ENCODE peak calls at places on chromosomes 4 and X, in six cellular contexts. G is GM23338, S is heart left ventricle, I is ovary, B is GM12865, X is stomach. Q is an unnamed sample.

GRCh38 chrX:125327891-125328290 is 8.2 kb downstream of the TEX13C start:
- DNase-seq in G (no peak), S (no peak), I (no peak), B (no peak), X (no peak), Q (no peak)

GRCh38 chrX:70454441-70455365 is 10.1 kb downstream of the DLG3 start:
- DNase-seq in G (peak), S (peak), I (peak), B (peak), X (peak), Q (peak)

GRCh38 chrX:107290019-107290418 is 83.6 kb downstream of the DNAAF6 start:
- DNase-seq in G (no peak), S (no peak), I (no peak), B (no peak), X (no peak), Q (no peak)

GRCh38 chrX:154719132-154719675 is 31.7 kb downstream of the GAB3 start:
- DNase-seq in G (no peak), S (no peak), I (no peak), B (no peak), X (no peak), Q (peak)

GRCh38 chr4:182738283-182739047 is 178.7 kb downstream of the DCTD start:
- DNase-seq in G (no peak), S (no peak), I (no peak), B (no peak), X (no peak), Q (no peak)

GRCh38 chr4:20203508-20203907 is 48.2 kb upstream of the SLIT2 start:
- DNase-seq in G (no peak), S (no peak), I (no peak), B (no peak), X (no peak), Q (peak)

GRCh38 chrX:114611018-114611619 is 27.2 kb downstream of the HTR2C start:
- DNase-seq in G (peak), S (peak), I (peak), B (peak), X (peak), Q (peak)

GRCh38 chrX:4805559-4805958 is 1092.1 kb upstream of the PRKX start:
- DNase-seq in G (no peak), S (peak), I (no peak), B (no peak), X (peak), Q (no peak)

GRCh38 chrX:33465137-33465536 is 253.8 kb upstream of the DMD start:
- DNase-seq in G (peak), S (no peak), I (no peak), B (no peak), X (no peak), Q (no peak)
- TF ChIP-seq CTCF in G (peak), S (no peak), I (no peak), B (no peak), X (no peak), Q (no peak)

GRCh38 chr4:39029752-39030694 is 2.2 kb downstream of the TMEM156 start:
- DNase-seq in G (no peak), S (no peak), I (no peak), B (peak), X (no peak), Q (no peak)
- H3K4me3 ChIP-seq in G (no peak), S (no peak), I (no peak), B (peak), X (no peak), Q (no peak)

GRCh38 chrX:111568356-111568755 is 56.9 kb downstream of the SERTM2 start:
- DNase-seq in G (peak), S (no peak), I (no peak), B (no peak), X (no peak), Q (peak)
- TF ChIP-seq CTCF in G (peak), S (peak), I (no peak), B (peak), X (peak), Q (peak)

GRCh38 chr4:152938237-152938969 is 2.3 kb downstream of the FHDC1 start:
- DNase-seq in G (no peak), S (no peak), I (no peak), B (no peak), X (peak), Q (no peak)

GRCh38 chr4:152937535-152938236 is 1.6 kb downstream of the FHDC1 start:
- DNase-seq in G (peak), S (peak), I (peak), B (peak), X (peak), Q (peak)

GRCh38 chr4:152936446-152937279 is 540 bp downstream of the FHDC1 start:
- DNase-seq in G (peak), S (peak), I (no peak), B (peak), X (peak), Q (peak)

GRCh38 chr4:152935661-152936445 is at the start of gene FHDC1:
- DNase-seq in G (peak), S (peak), I (peak), B (peak), X (peak), Q (no peak)

DNA sequence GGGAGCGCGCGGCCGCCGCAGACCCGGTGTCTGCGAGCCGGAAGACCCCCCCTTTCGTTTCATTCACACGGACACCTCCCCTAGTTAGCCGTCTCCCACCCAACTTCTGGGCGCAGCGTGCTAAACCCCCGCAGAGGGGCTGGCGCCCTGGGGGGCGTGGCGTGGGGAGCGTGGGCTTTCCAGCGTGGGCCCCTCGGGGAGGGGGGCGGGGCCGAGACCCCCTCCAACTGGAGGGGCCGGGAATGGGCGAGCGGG is 1.1 kb downstream of the FHDC1 start:
- DNase-seq in G (no peak), S (no peak), I (no peak), B (no peak), X (no peak), Q (no peak)
- H3K4me3 ChIP-seq in G (peak), S (peak), I (peak), B (peak), X (peak), Q (peak)

DNA sequence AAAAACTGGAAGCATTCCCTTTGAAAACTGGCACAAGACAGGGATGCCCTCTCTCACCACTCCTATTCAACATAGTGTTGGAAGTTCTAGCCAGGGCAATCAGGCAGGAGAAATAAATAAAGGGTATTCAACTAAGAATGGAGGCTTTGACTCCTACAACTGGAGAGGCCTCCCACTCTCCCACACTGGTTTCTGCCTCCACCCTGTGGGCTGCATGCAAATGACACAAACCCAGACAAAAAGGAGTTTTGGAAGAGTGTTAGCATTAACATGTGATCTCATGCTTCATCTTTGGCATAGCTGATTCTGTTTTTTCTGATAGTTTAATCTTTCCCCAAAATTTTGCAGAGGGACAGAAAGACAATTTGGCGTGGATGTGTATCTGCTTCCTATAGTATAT is 80.8 kb upstream of the IQCM start:
- DNase-seq in G (peak), S (no peak), I (no peak), B (no peak), X (no peak), Q (peak)
- TF ChIP-seq CTCF in G (peak), S (peak), I (no peak), B (no peak), X (no peak), Q (peak)

GRCh38 chr4:140005699-140006098 is 148.3 kb downstream of the MAML3 start:
- DNase-seq in G (no peak), S (no peak), I (no peak), B (no peak), X (no peak), Q (no peak)

GRCh38 chr4:140004580-140005314 is 149.2 kb downstream of the MAML3 start:
- DNase-seq in G (peak), S (peak), I (peak), B (no peak), X (peak), Q (peak)

GRCh38 chr4:140000232-140000631 is 153.8 kb downstream of the MAML3 start:
- DNase-seq in G (no peak), S (no peak), I (no peak), B (no peak), X (no peak), Q (no peak)

GRCh38 chr4:140003851-140004579 is 150.0 kb downstream of the MAML3 start:
- DNase-seq in G (no peak), S (no peak), I (no peak), B (no peak), X (no peak), Q (no peak)
- H3K4me3 ChIP-seq in G (peak), S (peak), I (peak), B (no peak), X (peak), Q (peak)

GRCh38 chr4:118033148-118034060 is 882 bp upstream of the NDST3 start:
- DNase-seq in G (peak), S (peak), I (peak), B (no peak), X (peak), Q (peak)
- TF ChIP-seq CTCF in G (no peak), S (no peak), I (no peak), B (no peak), X (no peak), Q (no peak)

DNA sequence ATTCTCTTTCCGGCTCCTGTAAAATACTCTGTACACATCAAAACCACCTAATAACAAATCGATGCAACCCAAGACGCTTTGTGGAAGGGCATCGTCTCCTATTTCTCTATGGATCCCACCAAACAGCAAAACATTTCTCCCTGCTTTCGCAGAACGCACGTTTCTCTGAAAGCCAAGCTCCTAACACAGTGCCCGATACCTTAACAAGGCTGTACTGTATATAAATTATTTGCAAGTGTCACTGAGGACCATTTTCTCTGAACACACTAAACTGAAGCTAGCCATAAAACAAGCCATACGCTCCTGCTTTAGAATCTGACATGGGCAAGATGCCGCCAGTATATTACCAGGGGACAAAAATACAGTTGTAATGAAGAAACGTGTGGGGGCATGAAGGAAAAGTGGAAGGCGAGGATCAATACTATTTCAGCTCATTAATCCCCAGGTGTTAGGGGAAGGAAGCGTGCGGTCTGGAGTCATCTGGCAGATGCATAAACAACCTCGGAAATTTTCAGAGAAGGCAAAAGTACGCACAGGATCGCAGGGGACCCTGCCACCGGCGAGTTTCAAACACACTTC is 715 bp downstream of the KCNIP4 start:
- DNase-seq in G (no peak), S (no peak), I (no peak), B (no peak), X (no peak), Q (no peak)
- H3K4me3 ChIP-seq in G (peak), S (no peak), I (peak), B (no peak), X (peak), Q (peak)

GRCh38 chrX:129769467-129770154 is 10.1 kb upstream of the SASH3 start:
- DNase-seq in G (no peak), S (no peak), I (no peak), B (peak), X (no peak), Q (no peak)

GRCh38 chrX:129771266-129771995 is 8.3 kb upstream of the SASH3 start:
- DNase-seq in G (no peak), S (no peak), I (no peak), B (peak), X (no peak), Q (no peak)

GRCh38 chrX:129768586-129769466 is 10.9 kb upstream of the SASH3 start:
- DNase-seq in G (no peak), S (no peak), I (no peak), B (no peak), X (no peak), Q (peak)

GRCh38 chrX:129773649-129774458 is 5.9 kb upstream of the SASH3 start:
- DNase-seq in G (no peak), S (no peak), I (no peak), B (peak), X (no peak), Q (no peak)

GRCh38 chrX:129772796-129773431 is 6.8 kb upstream of the SASH3 start:
- DNase-seq in G (peak), S (peak), I (no peak), B (peak), X (peak), Q (no peak)
- TF ChIP-seq CTCF in G (no peak), S (no peak), I (no peak), B (no peak), X (no peak), Q (no peak)